ENCODE peak calls at places on chromosomes 2 and 18, in seven cellular contexts. One of them, this sample, is unnamed.

GRCh38 chr2:46126571-46126970 is 170.6 kb upstream of the EPAS1 start:
- DNase-seq in GM23338: no peak
- DNase-seq in caudate nucleus: no peak
- DNase-seq in HepG2: no peak
- DNase-seq in CD4-positive, CD25-positive, alpha-beta regulatory T cell: no peak
- DNase-seq in uterus: no peak
- DNase-seq in osteoblast: no peak
- DNase-seq in this sample: no peak

GRCh38 chr2:179691235-179691634 is 170.2 kb downstream of the ZNF385B start:
- DNase-seq in uterus: no peak
- DNase-seq in caudate nucleus: no peak
- DNase-seq in osteoblast: no peak
- DNase-seq in GM23338: no peak
- DNase-seq in HepG2: no peak
- DNase-seq in CD4-positive, CD25-positive, alpha-beta regulatory T cell: no peak
- DNase-seq in this sample: no peak

GRCh38 chr2:127439343-127439742 is 21.1 kb downstream of the PROC start:
- DNase-seq in GM23338: no peak
- DNase-seq in osteoblast: no peak
- DNase-seq in CD4-positive, CD25-positive, alpha-beta regulatory T cell: no peak
- DNase-seq in caudate nucleus: no peak
- DNase-seq in HepG2: no peak
- DNase-seq in uterus: no peak
- DNase-seq in this sample: no peak

GRCh38 chr2:100767224-100767653 is 52.7 kb upstream of the NPAS2 start:
- DNase-seq in uterus: no peak
- DNase-seq in osteoblast: no peak
- DNase-seq in GM23338: no peak
- DNase-seq in HepG2: no peak
- DNase-seq in CD4-positive, CD25-positive, alpha-beta regulatory T cell: no peak
- DNase-seq in caudate nucleus: no peak
- DNase-seq in this sample: no peak

GRCh38 chr2:145380436-145381017 is 860.6 kb upstream of the ZEB2 start:
- DNase-seq in uterus: no peak
- DNase-seq in HepG2: no peak
- DNase-seq in caudate nucleus: no peak
- DNase-seq in osteoblast: no peak
- DNase-seq in GM23338: no peak
- DNase-seq in CD4-positive, CD25-positive, alpha-beta regulatory T cell: no peak
- DNase-seq in this sample: no peak

GRCh38 chr2:207224814-207225482 is 59.2 kb upstream of the KLF7 start:
- DNase-seq in HepG2: no peak
- DNase-seq in osteoblast: no peak
- DNase-seq in CD4-positive, CD25-positive, alpha-beta regulatory T cell: no peak
- DNase-seq in caudate nucleus: no peak
- DNase-seq in uterus: no peak
- DNase-seq in GM23338: peak; percentile 5
- DNase-seq in this sample: no peak

GRCh38 chr2:181586569-181587076 is 70.3 kb downstream of the CERKL start:
- DNase-seq in CD4-positive, CD25-positive, alpha-beta regulatory T cell: peak; percentile 26
- DNase-seq in osteoblast: no peak
- DNase-seq in uterus: no peak
- DNase-seq in HepG2: no peak
- DNase-seq in GM23338: peak; percentile 8
- DNase-seq in caudate nucleus: no peak
- DNase-seq in this sample: no peak

GRCh38 chr2:218257390-218257981 is 3.3 kb upstream of the GPBAR1 start:
- DNase-seq in osteoblast: peak; percentile 91
- DNase-seq in caudate nucleus: no peak
- DNase-seq in GM23338: peak; percentile 91
- DNase-seq in CD4-positive, CD25-positive, alpha-beta regulatory T cell: peak; percentile 78
- DNase-seq in HepG2: no peak
- DNase-seq in uterus: no peak
- DNase-seq in this sample: peak; percentile 46

GRCh38 chr18:25329783-25330182 is 22.2 kb downstream of the ZNF521 start:
- DNase-seq in HepG2: no peak
- DNase-seq in caudate nucleus: no peak
- DNase-seq in uterus: no peak
- DNase-seq in CD4-positive, CD25-positive, alpha-beta regulatory T cell: no peak
- DNase-seq in GM23338: peak; percentile 27
- DNase-seq in osteoblast: no peak
- DNase-seq in this sample: no peak

GRCh38 chr18:3511980-3512379 is 62.0 kb downstream of the TGIF1 start:
- DNase-seq in osteoblast: peak; percentile 80
- DNase-seq in HepG2: no peak
- DNase-seq in CD4-positive, CD25-positive, alpha-beta regulatory T cell: peak; percentile 35
- DNase-seq in GM23338: no peak
- DNase-seq in caudate nucleus: no peak
- DNase-seq in uterus: no peak
- DNase-seq in this sample: peak; percentile 7

GRCh38 chr2:88690591-88691338 is 708 bp upstream of the RPIA start:
- DNase-seq in osteoblast: no peak
- DNase-seq in uterus: no peak
- DNase-seq in GM23338: peak; percentile 54
- DNase-seq in caudate nucleus: no peak
- DNase-seq in HepG2: peak; percentile 57
- DNase-seq in CD4-positive, CD25-positive, alpha-beta regulatory T cell: peak; percentile 68
- DNase-seq in this sample: peak; percentile 13

GRCh38 chr2:130726614-130727180 is 2.2 kb upstream of the GPR148 start:
- DNase-seq in caudate nucleus: no peak
- DNase-seq in osteoblast: no peak
- DNase-seq in uterus: no peak
- DNase-seq in GM23338: peak; percentile 48
- DNase-seq in CD4-positive, CD25-positive, alpha-beta regulatory T cell: no peak
- DNase-seq in HepG2: no peak
- DNase-seq in this sample: no peak

GRCh38 chr2:111024496-111024895 is 96.2 kb upstream of the BCL2L11 start:
- DNase-seq in uterus: no peak
- DNase-seq in caudate nucleus: no peak
- DNase-seq in HepG2: no peak
- DNase-seq in CD4-positive, CD25-positive, alpha-beta regulatory T cell: no peak
- DNase-seq in GM23338: peak; percentile 16
- DNase-seq in osteoblast: no peak
- DNase-seq in this sample: no peak

GRCh38 chr2:10709290-10709939 is 12.0 kb upstream of the ATP6V1C2 start:
- DNase-seq in GM23338: peak; percentile 84
- DNase-seq in CD4-positive, CD25-positive, alpha-beta regulatory T cell: no peak
- DNase-seq in caudate nucleus: no peak
- DNase-seq in uterus: no peak
- DNase-seq in HepG2: peak; percentile 51
- DNase-seq in osteoblast: no peak
- DNase-seq in this sample: no peak

GRCh38 chr2:133171396-133172004 is 396.8 kb downstream of the NCKAP5 start:
- DNase-seq in HepG2: peak; percentile 58
- DNase-seq in uterus: no peak
- DNase-seq in CD4-positive, CD25-positive, alpha-beta regulatory T cell: peak; percentile 21
- DNase-seq in GM23338: peak; percentile 83
- DNase-seq in caudate nucleus: no peak
- DNase-seq in osteoblast: peak; percentile 52
- DNase-seq in this sample: no peak

GRCh38 chr2:57093020-57093419 is 909.2 kb downstream of the CCDC85A start:
- DNase-seq in osteoblast: no peak
- DNase-seq in GM23338: no peak
- DNase-seq in CD4-positive, CD25-positive, alpha-beta regulatory T cell: no peak
- DNase-seq in uterus: no peak
- DNase-seq in HepG2: no peak
- DNase-seq in caudate nucleus: no peak
- DNase-seq in this sample: no peak

GRCh38 chr18:36769611-36770314 is 59.0 kb downstream of the TPGS2 start:
- DNase-seq in uterus: no peak
- DNase-seq in GM23338: peak; percentile 74
- DNase-seq in CD4-positive, CD25-positive, alpha-beta regulatory T cell: peak; percentile 22
- DNase-seq in osteoblast: no peak
- DNase-seq in caudate nucleus: no peak
- DNase-seq in HepG2: peak; percentile 10
- DNase-seq in this sample: no peak

GRCh38 chr2:65930259-65930658 is 497.9 kb upstream of the SPRED2 start:
- DNase-seq in CD4-positive, CD25-positive, alpha-beta regulatory T cell: no peak
- DNase-seq in uterus: no peak
- DNase-seq in GM23338: no peak
- DNase-seq in caudate nucleus: no peak
- DNase-seq in osteoblast: no peak
- DNase-seq in HepG2: no peak
- DNase-seq in this sample: no peak

GRCh38 chr2:62293490-62294212 is 97.7 kb downstream of the B3GNT2 start:
- DNase-seq in CD4-positive, CD25-positive, alpha-beta regulatory T cell: no peak
- DNase-seq in caudate nucleus: no peak
- DNase-seq in GM23338: peak; percentile 83
- DNase-seq in uterus: peak; percentile 29
- DNase-seq in HepG2: peak; percentile 51
- DNase-seq in osteoblast: peak; percentile 30
- DNase-seq in this sample: no peak

GRCh38 chr2:95345415-95346235 is 48.5 kb downstream of the KCNIP3 start:
- DNase-seq in CD4-positive, CD25-positive, alpha-beta regulatory T cell: peak; percentile 48
- DNase-seq in osteoblast: peak; percentile 99
- DNase-seq in HepG2: peak; percentile 29
- DNase-seq in GM23338: peak; percentile 88
- DNase-seq in uterus: peak; percentile 92
- DNase-seq in caudate nucleus: peak; percentile 43
- DNase-seq in this sample: peak; percentile 37

GRCh38 chr2:150477347-150477746 is 10.1 kb downstream of the RND3 start:
- DNase-seq in caudate nucleus: no peak
- DNase-seq in HepG2: no peak
- DNase-seq in GM23338: no peak
- DNase-seq in CD4-positive, CD25-positive, alpha-beta regulatory T cell: no peak
- DNase-seq in uterus: no peak
- DNase-seq in osteoblast: no peak
- DNase-seq in this sample: no peak

DNA sequence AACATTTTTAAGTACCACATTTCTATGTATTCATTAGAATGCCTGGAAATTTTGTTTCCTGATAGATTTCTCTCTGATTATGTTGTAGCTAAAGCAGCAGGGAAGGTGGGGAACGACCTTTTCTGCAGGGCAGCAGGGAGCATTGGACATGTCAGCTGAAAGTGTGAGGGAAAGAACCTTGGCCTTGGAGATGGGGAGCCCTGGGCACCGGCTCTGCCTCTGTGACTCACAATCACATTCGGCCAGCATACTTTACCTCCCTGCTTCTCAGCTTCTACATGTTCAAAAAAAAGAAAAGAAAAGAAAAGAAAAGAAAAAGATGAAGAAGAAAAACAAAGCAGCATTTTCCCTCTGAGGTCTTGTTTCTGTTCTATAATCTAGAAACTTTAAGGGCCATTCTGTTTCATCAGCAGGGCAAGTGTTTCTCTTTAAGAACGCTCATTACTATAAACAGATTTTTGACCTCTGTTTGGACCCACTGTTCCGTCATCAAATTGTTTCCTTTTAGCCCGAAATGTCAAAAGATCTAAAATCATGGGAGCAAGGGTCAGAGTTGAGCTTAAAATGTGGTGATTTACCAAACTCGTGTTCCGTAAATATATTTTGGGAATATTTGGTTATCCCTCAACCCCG is 27.9 kb downstream of the SETBP1 start:
- DNase-seq in osteoblast: no peak
- DNase-seq in CD4-positive, CD25-positive, alpha-beta regulatory T cell: no peak
- DNase-seq in HepG2: no peak
- DNase-seq in caudate nucleus: no peak
- DNase-seq in uterus: peak; percentile 49
- DNase-seq in GM23338: no peak
- DNase-seq in this sample: no peak
- H3K27ac ChIP-seq in osteoblast: no peak overlapping the region
- H3K27ac ChIP-seq in CD4-positive, CD25-positive, alpha-beta regulatory T cell: no peak overlapping the region
- H3K27ac ChIP-seq in HepG2: no peak overlapping the region
- H3K27ac ChIP-seq in caudate nucleus: no peak overlapping the region
- H3K27ac ChIP-seq in uterus: peak overlapping the region; percentile 91
- H3K27ac ChIP-seq in GM23338: no peak overlapping the region
- H3K27ac ChIP-seq in this sample: no peak overlapping the region

DNA sequence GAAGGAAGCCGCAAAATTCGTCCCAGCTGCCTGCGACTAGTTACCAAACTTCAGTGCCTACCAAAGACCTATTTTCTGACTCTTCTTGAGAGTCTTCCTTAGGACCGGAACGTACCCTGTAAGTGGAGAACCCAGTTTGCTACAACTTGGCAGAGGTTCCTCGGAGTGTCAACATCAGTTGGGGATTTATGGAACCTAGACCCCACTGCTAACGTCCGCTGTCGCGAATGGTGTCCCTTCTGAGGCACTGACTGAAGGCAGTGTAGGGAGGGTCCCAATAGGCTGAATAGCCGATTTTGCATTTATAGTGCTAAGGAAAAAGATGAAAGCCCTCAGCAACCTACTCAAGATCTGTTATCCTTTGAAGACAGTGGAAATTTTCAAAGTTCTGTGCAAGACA is 568 bp upstream of the STK17B start:
- DNase-seq in CD4-positive, CD25-positive, alpha-beta regulatory T cell: no peak
- DNase-seq in HepG2: no peak
- DNase-seq in osteoblast: no peak
- DNase-seq in uterus: no peak
- DNase-seq in caudate nucleus: no peak
- DNase-seq in GM23338: no peak
- DNase-seq in this sample: no peak
- H3K27ac ChIP-seq in CD4-positive, CD25-positive, alpha-beta regulatory T cell: peak overlapping the region; percentile 88
- H3K27ac ChIP-seq in HepG2: no peak overlapping the region
- H3K27ac ChIP-seq in osteoblast: no peak overlapping the region
- H3K27ac ChIP-seq in uterus: peak overlapping the region; percentile 73
- H3K27ac ChIP-seq in caudate nucleus: no peak overlapping the region
- H3K27ac ChIP-seq in GM23338: no peak overlapping the region
- H3K27ac ChIP-seq in this sample: peak overlapping the region; percentile 83

GRCh38 chr2:189641047-189641446 is 20.2 kb upstream of the ASNSD1 start:
- DNase-seq in osteoblast: no peak
- DNase-seq in caudate nucleus: no peak
- DNase-seq in GM23338: peak; percentile 21
- DNase-seq in HepG2: no peak
- DNase-seq in CD4-positive, CD25-positive, alpha-beta regulatory T cell: no peak
- DNase-seq in uterus: no peak
- DNase-seq in this sample: no peak
- H3K27ac ChIP-seq in osteoblast: no peak overlapping the region
- H3K27ac ChIP-seq in caudate nucleus: no peak overlapping the region
- H3K27ac ChIP-seq in GM23338: no peak overlapping the region
- H3K27ac ChIP-seq in HepG2: no peak overlapping the region
- H3K27ac ChIP-seq in CD4-positive, CD25-positive, alpha-beta regulatory T cell: no peak overlapping the region
- H3K27ac ChIP-seq in uterus: no peak overlapping the region
- H3K27ac ChIP-seq in this sample: no peak overlapping the region

DNA sequence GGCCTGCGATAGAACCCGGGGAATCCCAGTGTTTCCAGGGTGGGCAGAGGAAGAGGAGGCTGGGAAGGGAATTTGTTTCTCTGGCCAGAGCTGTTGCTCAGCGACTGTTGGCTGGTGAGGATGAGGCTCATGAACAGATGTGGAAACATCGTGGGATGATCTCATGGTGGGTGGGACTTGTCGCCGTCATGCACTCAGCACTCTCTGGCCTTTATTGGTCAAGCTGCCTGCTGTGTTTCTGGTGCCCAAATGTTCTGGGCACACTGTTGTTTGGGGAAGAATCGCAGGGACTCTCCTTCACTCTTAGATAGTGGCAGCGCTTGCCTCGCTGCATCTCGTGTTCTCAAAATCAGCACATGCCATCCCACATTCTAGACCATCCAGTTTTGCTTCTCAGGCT is 145.5 kb downstream of the AGAP1 start:
- DNase-seq in HepG2: no peak
- DNase-seq in CD4-positive, CD25-positive, alpha-beta regulatory T cell: no peak
- DNase-seq in caudate nucleus: peak; percentile 72
- DNase-seq in GM23338: no peak
- DNase-seq in osteoblast: peak; percentile 85
- DNase-seq in uterus: peak; percentile 83
- DNase-seq in this sample: no peak
- H3K27ac ChIP-seq in HepG2: no peak overlapping the region
- H3K27ac ChIP-seq in CD4-positive, CD25-positive, alpha-beta regulatory T cell: no peak overlapping the region
- H3K27ac ChIP-seq in caudate nucleus: peak overlapping the region; percentile 96
- H3K27ac ChIP-seq in GM23338: no peak overlapping the region
- H3K27ac ChIP-seq in osteoblast: peak overlapping the region; percentile 69
- H3K27ac ChIP-seq in uterus: peak overlapping the region; percentile 66
- H3K27ac ChIP-seq in this sample: no peak overlapping the region

This sample was measured in CD8-positive, alpha-beta T cell.